ENCODE peak calls at places on chromosomes 11 and 22, in six cellular contexts. U, D, S, Q, R and C are unnamed samples.

GRCh38 chr11:88103337-88104206 is 71.7 kb downstream of the RAB38 start:
- DNase-seq in S (peak), U (no peak), Q (peak), D (no peak), R (no peak), C (no peak)

GRCh38 chr11:118679483-118679882 is at the start of gene TREH:
- DNase-seq in S (no peak), U (no peak), R (no peak), D (no peak), Q (no peak), C (no peak)

GRCh38 chr11:30585892-30586250 is 282 bp downstream of the MPPED2 start:
- DNase-seq in S (no peak), U (no peak), Q (peak), R (peak), D (no peak), C (no peak)

GRCh38 chr11:44789466-44789865 is 62.7 kb downstream of the TSPAN18 start:
- DNase-seq in U (no peak), D (no peak), Q (no peak), R (no peak), S (no peak), C (no peak)

GRCh38 chr22:50316114-50317065 is 8.9 kb upstream of the PLXNB2 start:
- DNase-seq in D (no peak), S (no peak), U (peak), Q (no peak), R (no peak), C (no peak)

GRCh38 chr22:49629586-49630447 is 197.9 kb downstream of the BRD1 start:
- DNase-seq in D (no peak), R (no peak), S (no peak), U (no peak), Q (no peak), C (no peak)

GRCh38 chr11:78510025-78510596 is 64.6 kb downstream of the NARS2 start:
- DNase-seq in U (no peak), R (no peak), D (no peak), S (no peak), Q (no peak), C (no peak)

GRCh38 chr11:64299847-64300648 is at the start of gene CATSPERZ:
- DNase-seq in R (peak), Q (no peak), D (no peak), U (no peak), S (no peak), C (peak)